ENCODE peak calls at places on chromosomes 1 and 21, in four cellular contexts. One of them, this sample, is unnamed.

GRCh38 chr1:204359474-204360255 is at the start of gene PLEKHA6:
- DNase-seq in psoas muscle: peak; percentile 49
- DNase-seq in kidney: peak; percentile 88
- DNase-seq in AG10803: peak; percentile 52
- DNase-seq in this sample: no peak

GRCh38 chr21:35924714-35925301 is 135.5 kb downstream of the SETD4 start:
- DNase-seq in AG10803: peak; percentile 70
- DNase-seq in psoas muscle: peak; percentile 10
- DNase-seq in kidney: no peak
- DNase-seq in this sample: no peak

GRCh38 chr1:65812065-65812464 is 19.4 kb downstream of the PDE4B start:
- DNase-seq in psoas muscle: no peak
- DNase-seq in AG10803: peak; percentile 86
- DNase-seq in kidney: no peak
- DNase-seq in this sample: no peak

GRCh38 chr1:107139833-107140702 is 771 bp upstream of the NTNG1 start:
- DNase-seq in kidney: peak; percentile 77
- DNase-seq in AG10803: peak; percentile 71
- DNase-seq in psoas muscle: peak; percentile 14
- DNase-seq in this sample: no peak

GRCh38 chr1:244460195-244460594 is 878 bp upstream of the CATSPERE start:
- DNase-seq in kidney: no peak
- DNase-seq in psoas muscle: no peak
- DNase-seq in AG10803: no peak
- DNase-seq in this sample: no peak

GRCh38 chr1:212677573-212677972 is 22.1 kb downstream of the BATF3 start:
- DNase-seq in AG10803: no peak
- DNase-seq in psoas muscle: no peak
- DNase-seq in kidney: no peak
- DNase-seq in this sample: no peak

GRCh38 chr21:24825348-24825747 is 781.9 kb downstream of the MRPL39 start:
- DNase-seq in AG10803: no peak
- DNase-seq in kidney: no peak
- DNase-seq in psoas muscle: no peak
- DNase-seq in this sample: no peak

GRCh38 chr1:212749924-212750535 is 41.5 kb downstream of the NSL1 start:
- DNase-seq in AG10803: peak; percentile 82
- DNase-seq in kidney: no peak
- DNase-seq in psoas muscle: no peak
- DNase-seq in this sample: no peak

GRCh38 chr21:19507682-19508260 is 1104.2 kb upstream of the TMPRSS15 start:
- DNase-seq in AG10803: no peak
- DNase-seq in psoas muscle: no peak
- DNase-seq in kidney: no peak
- DNase-seq in this sample: no peak
- TF ChIP-seq CTCF in AG10803: no peak
- TF ChIP-seq CTCF in psoas muscle: no peak
- TF ChIP-seq CTCF in kidney: no peak
- TF ChIP-seq CTCF in this sample: peak; percentile 71

GRCh38 chr1:32964461-32965250 is at the start of gene RNF19B:
- DNase-seq in AG10803: peak; percentile 91
- DNase-seq in kidney: peak; percentile 98
- DNase-seq in psoas muscle: peak; percentile 95
- DNase-seq in this sample: peak; percentile 97
- TF ChIP-seq CTCF in AG10803: no peak
- TF ChIP-seq CTCF in kidney: no peak
- TF ChIP-seq CTCF in psoas muscle: no peak
- TF ChIP-seq CTCF in this sample: peak; percentile 20

DNA sequence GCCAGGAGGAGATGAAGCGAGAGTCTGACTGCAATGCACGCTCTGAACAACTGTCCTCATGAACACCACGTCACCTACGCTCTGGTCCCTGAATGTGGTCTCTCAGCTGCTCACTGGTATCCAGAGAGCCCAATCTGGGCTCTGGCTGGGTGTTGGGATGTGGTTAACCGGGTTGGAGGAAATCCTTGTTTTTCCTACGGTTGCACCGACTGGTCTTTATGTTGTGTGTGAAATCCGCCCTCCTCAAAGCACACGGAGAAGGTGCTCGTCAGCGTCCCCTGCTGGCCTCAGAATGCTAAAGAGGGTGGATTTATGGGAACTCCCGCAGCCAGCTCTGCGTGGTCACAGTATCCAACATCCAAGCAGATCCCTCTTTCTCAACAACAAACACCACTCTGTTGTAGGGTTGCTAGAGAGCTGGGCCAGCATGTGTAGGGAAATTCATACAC is 51.8 kb upstream of the FAM89A start:
- DNase-seq in kidney: no peak
- DNase-seq in AG10803: peak; percentile 1
- DNase-seq in psoas muscle: no peak
- DNase-seq in this sample: no peak
- TF ChIP-seq CTCF in kidney: peak; percentile 37
- TF ChIP-seq CTCF in AG10803: peak; percentile 50
- TF ChIP-seq CTCF in psoas muscle: peak; percentile 26
- TF ChIP-seq CTCF in this sample: peak; percentile 76

GRCh38 chr1:6727535-6727934 is 25.9 kb upstream of the DNAJC11 start:
- DNase-seq in kidney: no peak
- DNase-seq in AG10803: peak; percentile 56
- DNase-seq in psoas muscle: peak; percentile 46
- DNase-seq in this sample: no peak
- TF ChIP-seq CTCF in kidney: peak; percentile 82
- TF ChIP-seq CTCF in AG10803: peak; percentile 80
- TF ChIP-seq CTCF in psoas muscle: peak; percentile 73
- TF ChIP-seq CTCF in this sample: peak; percentile 91

GRCh38 chr21:39581414-39581813 is 31.3 kb upstream of the B3GALT5 start:
- DNase-seq in psoas muscle: no peak
- DNase-seq in kidney: no peak
- DNase-seq in AG10803: no peak
- DNase-seq in this sample: no peak
- TF ChIP-seq CTCF in psoas muscle: no peak
- TF ChIP-seq CTCF in kidney: no peak
- TF ChIP-seq CTCF in AG10803: no peak
- TF ChIP-seq CTCF in this sample: no peak